ENCODE peak calls at places on chromosome 16, in five cellular contexts. Z is PC-9, G is cardiac fibroblast, D is suprapubic skin, H is right atrium auricular region. N is an unnamed sample.

GRCh38 chr16:84547539-84548058 is 43.1 kb upstream of the MEAK7 start:
- DNase-seq in Z (no peak), G (no peak), D (no peak), H (no peak), N (no peak)

GRCh38 chr16:5428932-5429331 is 331.3 kb upstream of the EEF2KMT start:
- DNase-seq in Z (no peak), G (no peak), D (no peak), H (no peak), N (no peak)

GRCh38 chr16:85829751-85830445 is 30.4 kb downstream of the COX4I1 start:
- DNase-seq in Z (no peak), G (no peak), D (no peak), H (no peak), N (no peak)

GRCh38 chr16:85381738-85382592 is 231.2 kb upstream of the GSE1 start:
- DNase-seq in Z (no peak), G (no peak), D (no peak), H (no peak), N (no peak)

GRCh38 chr16:58414938-58415451 is 22.7 kb downstream of the GINS3 start:
- DNase-seq in Z (no peak), G (peak), D (no peak), H (no peak), N (no peak)

GRCh38 chr16:74216319-74216718 is 80.3 kb upstream of the PSMD7 start:
- DNase-seq in Z (no peak), G (peak), D (no peak), H (no peak), N (peak)

GRCh38 chr16:11090947-11091785 is 146.8 kb downstream of the CLEC16A start:
- DNase-seq in Z (no peak), G (no peak), D (no peak), H (no peak), N (peak)

GRCh38 chr16:29849505-29849904 is 13.5 kb downstream of the CDIPT start:
- DNase-seq in Z (no peak), G (no peak), D (no peak), H (no peak), N (no peak)

GRCh38 chr16:69523571-69523970 is 42.2 kb upstream of the NFAT5 start:
- DNase-seq in Z (no peak), G (no peak), D (no peak), H (no peak), N (no peak)

GRCh38 chr16:80006175-80006895 is 405.8 kb upstream of the MAF start:
- DNase-seq in Z (peak), G (peak), D (no peak), H (no peak), N (peak)

GRCh38 chr16:71426069-71426879 is 15.6 kb downstream of the TLE7 start:
- DNase-seq in Z (peak), G (peak), D (peak), H (no peak), N (peak)

GRCh38 chr16:51408357-51408756 is 257.3 kb upstream of the SALL1 start:
- DNase-seq in Z (no peak), G (peak), D (no peak), H (no peak), N (peak)

GRCh38 chr16:84423416-84423837 is 55.1 kb downstream of the ATP2C2 start:
- DNase-seq in Z (peak), G (peak), D (no peak), H (no peak), N (peak)

GRCh38 chr16:79008036-79008868 is 592.3 kb downstream of the MAF start:
- DNase-seq in Z (peak), G (no peak), D (no peak), H (no peak), N (peak)

GRCh38 chr16:78633551-78633950 is 534.1 kb downstream of the WWOX start:
- DNase-seq in Z (no peak), G (no peak), D (no peak), H (no peak), N (no peak)

GRCh38 chr16:192686-193085 is 12.4 kb downstream of the HBQ1 start:
- DNase-seq in Z (no peak), G (no peak), D (no peak), H (no peak), N (no peak)

GRCh38 chr16:54584121-54584520 is 297.5 kb upstream of the IRX3 start:
- DNase-seq in Z (peak), G (no peak), D (no peak), H (no peak), N (no peak)

GRCh38 chr16:55876854-55877253 is 1.7 kb upstream of the CES5A start:
- DNase-seq in Z (no peak), G (no peak), D (no peak), H (no peak), N (no peak)

DNA sequence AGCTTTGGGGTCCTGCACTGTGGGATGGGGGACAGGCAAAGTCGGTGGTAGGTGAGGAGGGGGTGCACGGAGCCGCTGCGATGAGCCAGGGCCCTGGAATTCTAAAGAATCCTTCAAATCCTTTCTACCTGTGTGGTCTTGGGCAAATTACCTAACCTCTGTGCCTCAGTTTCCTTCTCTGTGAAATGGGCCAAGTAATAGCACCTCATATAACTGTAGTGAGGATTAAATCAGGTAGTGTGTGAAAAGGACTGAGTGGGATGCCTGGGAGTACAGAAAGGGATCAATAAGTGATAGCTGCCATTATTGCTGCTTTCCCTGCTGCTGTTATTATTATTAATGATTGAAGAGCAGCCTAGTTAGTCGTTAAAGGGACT is 929 bp downstream of the SCNN1G start:
- DNase-seq in Z (no peak), G (no peak), D (no peak), H (no peak), N (no peak)
- H3K4me3 ChIP-seq in Z (peak), G (no peak), D (peak), H (no peak), N (peak)

DNA sequence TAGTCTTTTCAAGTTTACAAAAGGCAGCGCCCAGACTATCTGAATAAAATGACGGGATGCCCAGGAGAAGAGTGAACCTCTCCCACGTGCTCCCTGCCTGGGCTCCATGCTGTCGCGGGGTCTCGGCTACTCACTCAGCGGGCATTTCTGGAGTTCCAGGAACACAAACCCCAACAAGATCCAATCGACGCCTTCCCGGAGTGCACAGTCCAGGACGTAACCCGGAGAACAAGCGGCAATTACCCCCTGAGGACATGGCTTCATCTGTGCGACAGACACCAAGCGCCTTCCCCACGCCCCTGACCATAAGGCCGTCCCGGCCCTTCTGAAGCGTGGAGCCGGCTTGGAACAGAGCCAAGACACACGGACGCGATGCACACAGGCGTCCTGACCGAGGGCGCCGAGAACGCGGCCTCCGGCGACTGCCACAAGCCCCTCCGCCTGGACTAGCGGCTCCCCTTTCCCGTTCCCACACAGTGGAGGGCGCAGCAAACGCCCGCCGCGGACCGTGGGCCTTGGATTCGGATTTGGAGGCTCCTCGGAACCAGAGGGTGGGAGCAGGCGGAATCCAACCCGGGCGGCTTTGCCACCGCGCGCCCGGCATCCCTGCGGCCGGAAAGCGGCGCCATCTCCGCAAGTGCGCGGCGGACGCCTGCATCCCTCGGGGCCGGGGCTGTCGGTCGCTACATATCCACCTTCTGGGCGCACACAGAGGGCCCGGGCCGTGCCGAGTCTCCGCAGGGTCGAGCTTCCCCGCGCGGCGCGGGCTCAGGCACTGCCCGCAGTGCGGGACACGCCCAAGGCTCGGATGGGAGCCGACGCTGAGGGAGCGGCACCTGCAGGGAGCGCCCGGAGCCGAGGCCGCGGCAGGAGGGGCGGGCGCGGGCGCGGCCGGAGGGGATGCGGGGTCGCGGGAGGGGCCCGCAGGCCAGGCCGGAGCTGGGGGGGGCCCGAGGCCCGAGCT is 725 bp downstream of the ABCA3 start:
- DNase-seq in Z (no peak), G (peak), D (no peak), H (no peak), N (no peak)
- TF ChIP-seq CTCF in Z (no peak), G (no peak), D (no peak), H (no peak), N (peak)

DNA sequence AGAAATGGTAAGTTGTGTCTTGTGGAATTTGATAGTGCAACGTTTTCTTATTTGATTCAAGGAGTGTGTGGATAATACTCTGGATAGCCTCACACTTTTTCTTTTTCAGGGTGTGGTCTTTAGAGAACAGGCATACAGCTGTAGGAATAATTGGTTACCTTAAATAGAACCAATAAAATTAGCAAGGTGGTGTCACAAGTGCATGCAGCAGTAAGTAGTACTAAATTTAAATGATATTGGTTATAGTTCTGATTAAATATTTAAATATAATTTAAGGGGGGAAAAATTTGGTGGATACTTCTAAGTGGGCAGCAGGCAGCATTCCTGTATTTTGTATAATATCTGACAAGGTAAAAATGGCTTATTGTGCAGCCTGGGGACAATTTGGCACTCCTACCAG is 3.7 kb downstream of the HAPSTR1 start:
- DNase-seq in Z (no peak), G (no peak), D (no peak), H (no peak), N (no peak)
- H3K4me3 ChIP-seq in Z (peak), G (no peak), D (peak), H (no peak), N (no peak)

GRCh38 chr16:24955975-24956731 is 59.0 kb downstream of the ARHGAP17 start:
- DNase-seq in Z (no peak), G (no peak), D (peak), H (no peak), N (no peak)
- TF ChIP-seq CTCF in Z (no peak), G (no peak), D (no peak), H (no peak), N (no peak)

GRCh38 chr16:49280861-49281331 is 742 bp downstream of the CBLN1 start:
- DNase-seq in Z (no peak), G (no peak), D (no peak), H (no peak), N (no peak)

GRCh38 chr16:49283376-49284049 is 1.9 kb upstream of the CBLN1 start:
- DNase-seq in Z (no peak), G (no peak), D (no peak), H (no peak), N (no peak)

GRCh38 chr16:49282690-49283375 is 1.2 kb upstream of the CBLN1 start:
- DNase-seq in Z (no peak), G (peak), D (no peak), H (no peak), N (no peak)

GRCh38 chr16:49281481-49281842 is at the start of gene CBLN1:
- DNase-seq in Z (no peak), G (no peak), D (no peak), H (no peak), N (no peak)

DNA sequence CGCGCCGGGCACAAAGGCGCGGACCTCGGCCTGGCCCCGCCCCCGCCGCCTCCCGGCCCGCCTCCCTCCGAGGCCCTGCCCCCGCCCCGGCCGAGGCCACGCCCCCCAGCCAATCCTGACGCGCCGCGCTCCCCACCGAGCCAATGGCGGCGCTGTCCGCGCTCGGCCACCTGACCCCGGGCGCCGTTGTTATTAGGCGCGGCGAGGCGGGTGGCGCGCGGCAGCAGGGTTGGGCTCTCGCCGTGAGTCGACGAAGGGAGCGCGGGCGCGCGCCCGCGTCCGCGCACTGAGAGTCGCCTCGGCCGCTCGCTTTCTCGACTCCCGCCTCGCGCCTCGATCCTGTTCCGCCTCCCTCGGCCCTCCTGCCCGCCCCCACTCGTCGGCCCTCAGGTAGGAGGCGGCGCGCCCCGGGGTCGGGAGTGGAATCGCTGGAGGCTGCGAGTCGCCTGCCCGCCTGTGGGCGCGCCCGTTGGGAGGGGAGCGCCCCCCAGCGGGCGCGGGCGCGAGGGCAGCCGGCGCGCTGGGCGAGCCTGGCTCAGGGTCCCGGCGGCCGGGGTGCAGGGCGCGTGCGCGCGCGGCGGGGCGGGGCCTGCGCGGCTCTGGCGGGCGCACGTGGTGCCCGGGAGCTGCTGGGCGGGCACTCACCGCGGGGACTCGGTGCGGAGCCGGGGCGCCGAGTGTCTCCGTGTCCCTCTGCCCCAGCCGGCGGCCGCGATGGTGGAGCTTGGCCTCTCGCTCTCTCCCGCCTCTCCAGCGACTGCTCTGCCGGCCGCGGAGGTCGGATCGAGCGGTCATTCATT is 405 bp upstream of the CBLN1 start:
- DNase-seq in Z (no peak), G (peak), D (no peak), H (no peak), N (peak)
- H3K4me3 ChIP-seq in Z (no peak), G (no peak), D (peak), H (peak), N (peak)

DNA sequence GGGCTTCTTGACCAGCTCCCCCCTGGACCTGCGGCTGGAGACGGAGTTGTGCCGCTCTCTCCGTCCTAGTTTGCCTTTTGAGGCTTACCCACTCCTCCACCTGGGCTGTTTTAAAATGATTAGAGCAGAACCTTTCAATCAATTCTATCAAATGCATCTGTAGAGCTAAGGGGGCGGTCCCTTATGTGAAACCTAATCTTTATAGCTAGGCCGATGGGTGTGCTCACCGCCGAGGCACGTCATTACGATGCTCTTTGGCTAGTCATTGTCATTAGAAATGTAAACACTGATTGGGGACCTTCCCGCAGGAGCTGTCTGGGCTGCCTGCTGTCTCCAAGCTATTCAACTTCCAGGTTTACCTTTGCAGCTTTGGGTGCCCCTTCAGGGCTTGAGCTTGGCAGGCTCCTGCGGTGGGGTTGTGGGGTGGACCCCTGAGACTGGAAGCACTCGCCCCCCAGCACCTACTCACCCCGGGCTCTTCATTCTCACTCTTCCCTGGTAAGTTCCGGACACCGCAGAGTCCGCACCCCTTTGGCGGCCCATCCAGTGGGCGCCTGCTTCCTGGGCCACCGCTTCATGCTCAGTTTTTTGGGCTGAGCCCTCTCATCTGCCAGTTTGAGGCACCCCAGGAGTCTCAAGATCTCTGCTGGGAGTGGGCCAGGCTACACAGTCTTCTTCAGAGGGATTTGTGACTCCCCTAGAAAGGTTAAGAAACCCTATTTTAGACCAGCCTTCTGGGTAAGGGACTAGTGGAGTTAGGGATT is 20.9 kb upstream of the IL17C start:
- DNase-seq in Z (peak), G (no peak), D (no peak), H (no peak), N (no peak)
- TF ChIP-seq CTCF in Z (no peak), G (no peak), D (no peak), H (no peak), N (no peak)

N was measured in bronchial epithelial cell.